ENCODE peak calls at places on chromosomes 16 and 17, in five cellular contexts. E is esophagus muscularis mucosa, F is upper lobe of left lung, Y is H1, G is SK-N-SH. Q is an unnamed sample.

GRCh38 chr16:31376705-31377104 is 16.4 kb upstream of the ITGAD start:
- DNase-seq in F (no peak), Y (no peak), G (no peak), E (no peak), Q (no peak)

GRCh38 chr17:80747469-80747868 is 202.8 kb downstream of the RPTOR start:
- DNase-seq in G (no peak), F (no peak), E (no peak), Y (no peak), Q (peak)

GRCh38 chr16:48117217-48118105 is 38.3 kb downstream of the ABCC12 start:
- DNase-seq in F (no peak), E (no peak), G (peak), Y (peak), Q (no peak)

GRCh38 chr16:24971718-24972117 is 43.5 kb downstream of the ARHGAP17 start:
- DNase-seq in G (peak), E (no peak), Y (no peak), F (no peak), Q (no peak)

GRCh38 chr16:53087101-53087500 is 32.3 kb downstream of the CHD9 start:
- DNase-seq in Y (no peak), G (no peak), F (peak), E (no peak), Q (no peak)

GRCh38 chr17:70375813-70376448 is 206.6 kb downstream of the KCNJ2 start:
- DNase-seq in G (no peak), F (no peak), Y (no peak), E (no peak), Q (no peak)

GRCh38 chr16:23836404-23837291 is 865 bp downstream of the PRKCB start:
- DNase-seq in F (peak), Y (peak), E (no peak), G (peak), Q (peak)

GRCh38 chr17:61188081-61188480 is 211.6 kb upstream of the TBX2 start:
- DNase-seq in G (no peak), Y (no peak), E (no peak), F (no peak), Q (no peak)

GRCh38 chr17:3972931-3973330 is 8.7 kb upstream of the ATP2A3 start:
- DNase-seq in Y (no peak), E (no peak), F (no peak), G (peak), Q (no peak)

GRCh38 chr17:45284176-45285140 is 22.6 kb upstream of the SPATA32 start:
- DNase-seq in Y (peak), F (no peak), E (no peak), G (no peak), Q (peak)

GRCh38 chr16:66486773-66487579 is 59.9 kb downstream of the BEAN1 start:
- DNase-seq in F (no peak), G (peak), E (no peak), Y (no peak), Q (peak)

GRCh38 chr16:31010539-31010938 is at the start of gene STX1B:
- DNase-seq in E (no peak), Y (peak), F (no peak), G (peak), Q (no peak)

GRCh38 chr17:280216-280615 is 72.4 kb downstream of the RPH3AL start:
- DNase-seq in Y (no peak), G (no peak), F (peak), E (no peak), Q (no peak)

GRCh38 chr16:3022697-3023414 is 886 bp downstream of the HCFC1R1 start:
- DNase-seq in G (no peak), F (no peak), E (no peak), Y (peak), Q (no peak)

GRCh38 chr16:12062343-12063003 is 85.9 kb downstream of the SNX29 start:
- DNase-seq in F (peak), Y (no peak), G (no peak), E (peak), Q (peak)

GRCh38 chr16:4342866-4343744 is 8.0 kb downstream of the PAM16 start:
- DNase-seq in E (no peak), F (peak), G (no peak), Y (no peak), Q (peak)

GRCh38 chr16:52539197-52539596 is 7.7 kb downstream of the TOX3 start:
- DNase-seq in E (no peak), F (no peak), Y (no peak), G (no peak), Q (no peak)

GRCh38 chr16:73549960-73550359 is 502.0 kb upstream of the ZFHX3 start:
- DNase-seq in Y (no peak), F (no peak), G (no peak), E (no peak), Q (no peak)

GRCh38 chr17:38798614-38799500 is 499 bp downstream of the PIP4K2B start:
- DNase-seq in Y (no peak), E (no peak), G (peak), F (peak), Q (peak)

GRCh38 chr17:1485748-1486376 is 6.6 kb downstream of the MYO1C start:
- DNase-seq in Y (peak), F (peak), E (no peak), G (peak), Q (peak)

GRCh38 chr17:78653382-78653781 is 76.2 kb upstream of the DNAH17 start:
- DNase-seq in Y (no peak), E (no peak), G (peak), F (no peak), Q (peak)

GRCh38 chr16:80837421-80838263 is 33.2 kb upstream of the CDYL2 start:
- DNase-seq in F (no peak), G (no peak), Y (no peak), E (no peak), Q (no peak)

GRCh38 chr17:7841309-7841621 is 7.2 kb downstream of the KDM6B start:
- DNase-seq in Y (no peak), E (no peak), F (no peak), G (no peak), Q (no peak)

GRCh38 chr17:32486701-32487459 is at the start of gene CDK5R1:
- DNase-seq in E (no peak), Y (peak), F (peak), G (peak), Q (no peak)

GRCh38 chr17:32488177-32488542 is 1.4 kb downstream of the CDK5R1 start:
- DNase-seq in Y (no peak), G (no peak), E (no peak), F (no peak), Q (no peak)

GRCh38 chr17:32488604-32489180 is 1.9 kb downstream of the CDK5R1 start:
- DNase-seq in E (no peak), G (no peak), Y (no peak), F (no peak), Q (no peak)

GRCh38 chr17:32486091-32486700 is 597 bp upstream of the CDK5R1 start:
- DNase-seq in E (no peak), G (peak), Y (peak), F (peak), Q (peak)

DNA sequence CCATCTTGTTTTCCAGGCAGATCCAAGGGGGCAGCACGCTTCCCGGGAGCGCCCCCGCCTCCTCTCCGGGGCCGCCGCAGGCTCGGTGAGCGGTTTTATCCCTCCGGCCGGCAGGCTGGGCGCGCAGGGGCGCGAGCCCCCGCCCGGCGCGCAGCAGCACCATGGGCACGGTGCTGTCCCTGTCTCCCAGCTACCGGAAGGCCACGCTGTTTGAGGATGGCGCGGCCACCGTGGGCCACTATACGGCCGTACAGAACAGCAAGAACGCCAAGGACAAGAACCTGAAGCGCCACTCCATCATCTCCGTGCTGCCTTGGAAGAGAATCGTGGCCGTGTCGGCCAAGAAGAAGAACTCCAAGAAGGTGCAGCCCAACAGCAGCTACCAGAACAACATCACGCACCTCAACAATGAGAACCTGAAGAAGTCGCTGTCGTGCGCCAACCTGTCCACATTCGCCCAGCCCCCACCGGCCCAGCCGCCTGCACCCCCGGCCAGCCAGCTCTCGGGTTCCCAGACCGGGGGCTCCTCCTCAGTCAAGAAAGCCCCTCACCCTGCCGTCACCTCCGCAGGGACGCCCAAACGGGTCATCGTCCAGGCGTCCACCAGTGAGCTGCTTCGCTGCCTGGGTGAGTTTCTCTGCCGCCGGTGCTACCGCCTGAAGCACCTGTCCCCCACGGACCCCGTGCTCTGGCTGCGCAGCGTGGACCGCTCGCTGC is 825 bp downstream of the CDK5R1 start:
- DNase-seq in E (no peak), Y (no peak), G (peak), F (no peak), Q (no peak)
- TF ChIP-seq POLR2AphosphoS5 in E (no peak), Y (no peak), G (no peak), F (no peak), Q (no peak)

DNA sequence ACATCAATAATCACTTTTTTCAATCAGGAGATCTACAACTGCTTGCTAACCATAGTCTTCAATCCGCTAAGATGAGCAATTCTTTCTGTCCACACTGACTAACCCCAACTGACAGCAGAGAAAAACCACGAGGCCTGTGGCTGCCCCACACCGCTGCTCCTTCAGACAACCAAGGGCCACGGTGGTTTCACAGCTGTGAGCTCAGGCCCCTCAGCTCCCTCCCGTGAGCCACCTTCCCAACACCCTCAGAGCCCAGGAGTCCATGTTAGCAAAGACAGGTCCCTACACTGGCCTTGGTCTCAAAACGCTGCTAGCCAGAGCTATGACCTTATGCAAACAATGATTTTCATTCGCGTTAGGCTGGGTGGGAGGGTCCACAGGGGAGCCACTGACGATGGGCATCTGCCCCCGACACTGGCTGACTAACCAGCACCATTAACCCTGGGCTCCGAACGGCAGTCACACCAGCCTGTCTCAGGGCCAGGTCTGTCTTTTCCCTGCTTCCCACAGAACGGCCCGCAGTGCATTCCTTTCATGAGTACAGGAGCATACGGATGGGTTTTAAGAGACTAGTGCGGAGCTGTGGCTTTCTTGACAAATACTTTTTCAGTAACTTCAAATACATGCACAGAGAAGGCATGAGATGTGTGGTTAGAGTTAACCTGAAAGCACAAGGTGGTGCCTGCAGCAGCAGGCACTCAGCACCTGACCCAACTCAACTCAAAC is 67.3 kb downstream of the ANKRD11 start:
- DNase-seq in G (no peak), Y (no peak), F (no peak), E (no peak), Q (no peak)
- TF ChIP-seq EP300 in G (no peak), Y (no peak), F (no peak), E (no peak), Q (no peak)

GRCh38 chr16:14501331-14502255 is 128.5 kb downstream of the PARN start:
- DNase-seq in G (peak), Y (peak), F (peak), E (peak), Q (peak)
- TF ChIP-seq POLR2AphosphoS5 in G (peak), Y (no peak), F (peak), E (peak), Q (peak)

GRCh38 chr16:18803569-18804462 is 2.5 kb upstream of the ARL6IP1 start:
- DNase-seq in Y (no peak), F (no peak), E (no peak), G (no peak), Q (no peak)
- TF ChIP-seq EP300 in Y (no peak), F (no peak), E (no peak), G (no peak), Q (no peak)

GRCh38 chr16:70680495-70681381 is 5.1 kb downstream of the MTSS2 start:
- DNase-seq in G (no peak), E (no peak), Y (no peak), F (no peak), Q (no peak)
- TF ChIP-seq POLR2AphosphoS5 in G (no peak), E (no peak), Y (no peak), F (no peak), Q (no peak)

DNA sequence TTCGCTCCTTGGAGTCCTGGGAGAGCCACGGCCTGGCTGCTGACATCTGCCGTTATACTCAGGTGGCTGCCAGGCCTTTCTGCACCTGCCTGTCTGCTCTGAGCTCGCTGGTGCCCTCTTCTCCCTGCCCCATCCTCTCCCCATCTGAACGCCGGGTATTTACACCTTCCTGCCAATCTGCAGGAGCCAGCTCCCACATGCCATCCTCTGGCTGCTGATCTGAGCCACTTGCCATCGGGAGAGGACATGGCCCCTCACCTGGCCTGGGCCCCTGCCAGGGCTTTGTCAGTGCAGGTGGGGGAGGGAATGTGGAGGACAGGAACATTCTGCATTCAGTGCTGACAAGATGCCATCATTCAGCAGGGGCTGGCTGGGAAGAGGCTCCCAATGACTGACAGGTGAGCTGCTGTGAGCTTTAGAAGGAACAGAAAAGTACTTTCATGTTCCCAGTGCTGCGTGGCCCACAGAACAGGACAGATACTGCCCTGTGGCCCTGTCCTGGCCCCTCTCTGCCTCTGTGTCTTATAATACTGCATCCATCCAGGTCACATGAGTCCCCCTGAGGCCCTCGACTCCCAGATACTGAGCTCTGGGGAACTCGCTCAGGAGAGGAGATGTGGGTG is 96.3 kb upstream of the ZNF469 start:
- DNase-seq in Y (no peak), G (no peak), E (no peak), F (no peak), Q (no peak)
- TF ChIP-seq EP300 in Y (no peak), G (no peak), E (no peak), F (no peak), Q (no peak)

GRCh38 chr17:50388728-50389127 is 8.6 kb downstream of the LRRC59 start:
- DNase-seq in Y (no peak), G (no peak), F (no peak), E (no peak), Q (no peak)
- TF ChIP-seq POLR2AphosphoS5 in Y (no peak), G (no peak), F (no peak), E (no peak), Q (no peak)

DNA sequence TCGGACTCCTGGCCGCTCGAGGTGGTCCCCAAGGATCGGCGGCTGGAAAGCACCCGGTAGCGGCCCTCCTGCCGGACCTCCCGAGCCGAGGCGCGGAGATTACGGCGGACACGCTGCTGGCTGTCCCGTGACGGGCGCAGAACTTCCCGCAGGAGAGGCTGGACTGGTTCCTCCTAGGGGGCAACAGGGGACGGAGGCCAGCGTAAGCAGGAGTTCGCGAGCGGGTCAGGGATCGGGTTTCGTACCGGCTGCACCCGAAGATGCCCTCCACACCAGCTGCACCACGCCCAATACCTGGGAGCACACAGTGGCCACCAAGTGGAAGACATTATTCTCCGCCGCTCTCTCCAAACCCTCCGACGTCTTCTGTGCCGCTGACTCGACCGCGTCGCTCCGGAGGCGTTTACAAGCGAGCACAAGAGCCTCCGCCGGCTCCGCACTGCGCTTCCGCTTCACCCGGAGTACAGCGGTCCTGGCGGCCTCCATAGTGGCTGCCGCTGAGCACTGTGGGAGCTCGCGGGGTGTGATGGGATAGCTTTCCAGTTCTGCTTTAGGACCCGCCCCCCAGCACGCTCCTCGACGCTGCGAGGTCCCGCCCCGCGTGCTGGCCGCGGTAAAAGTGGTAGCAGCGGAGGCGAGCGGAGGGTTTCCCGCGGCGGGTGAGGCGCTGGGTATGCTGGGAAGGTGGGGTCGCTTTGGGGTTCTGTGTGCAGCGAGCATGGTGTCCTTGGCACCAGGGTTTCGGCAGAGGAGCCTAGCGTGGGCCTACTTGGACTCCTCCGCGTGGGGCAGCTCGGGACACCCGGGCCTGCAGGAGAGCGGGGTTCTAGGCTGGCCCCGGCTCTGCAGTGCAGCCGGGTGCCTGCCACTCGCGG is at the start of the genes PRMT7 and SLC7A6OS:
- DNase-seq in E (peak), F (peak), G (peak), Y (peak), Q (peak)
- TF ChIP-seq EP300 in E (no peak), F (no peak), G (no peak), Y (no peak), Q (peak)